ENCODE peak calls at places on chromosomes 2 and 18, in five cellular contexts. A is HEK293T; P is stimulated activated naive CD8-positive, alpha-beta T cell treated with anti-CD3 and anti-CD28 coated beads, Interleukin-15, amount 100 ng/mL, for 72 hours; V is AG08396; H is effector memory CD4-positive, alpha-beta T cell. D is an unnamed sample.

GRCh38 chr2:37630298-37630697 is 41.1 kb downstream of the CDC42EP3 start:
- DNase-seq in A (no peak), P (no peak), V (no peak), H (no peak), D (no peak)

GRCh38 chr2:23698733-23699391 is 228.1 kb downstream of the ATAD2B start:
- DNase-seq in A (no peak), P (no peak), V (peak), H (no peak), D (no peak)

GRCh38 chr18:2983296-2983695 is 29.6 kb downstream of the LPIN2 start:
- DNase-seq in A (no peak), P (no peak), V (no peak), H (no peak), D (no peak)

GRCh38 chr2:8761529-8762164 is 75.8 kb downstream of the KIDINS220 start:
- DNase-seq in A (peak), P (no peak), V (peak), H (no peak), D (peak)

GRCh38 chr2:169732583-169733358 is 861 bp upstream of the KLHL23 start:
- DNase-seq in A (no peak), P (no peak), V (no peak), H (no peak), D (no peak)

GRCh38 chr2:29325544-29325943 is 210.3 kb downstream of the CLIP4 start:
- DNase-seq in A (no peak), P (no peak), V (no peak), H (no peak), D (no peak)

GRCh38 chr18:32934201-32934600 is 161.4 kb upstream of the KLHL14 start:
- DNase-seq in A (no peak), P (no peak), V (no peak), H (no peak), D (no peak)

GRCh38 chr2:5549061-5549601 is 143.1 kb upstream of the SOX11 start:
- DNase-seq in A (no peak), P (no peak), V (no peak), H (no peak), D (peak)

GRCh38 chr2:30763151-30763660 is 44.0 kb downstream of the CAPN13 start:
- DNase-seq in A (no peak), P (no peak), V (no peak), H (no peak), D (no peak)

GRCh38 chr2:102033028-102033749 is 41.4 kb downstream of the IL1R2 start:
- DNase-seq in A (no peak), P (no peak), V (peak), H (no peak), D (no peak)

GRCh38 chr18:45449761-45450227 is 165.5 kb upstream of the SLC14A2 start:
- DNase-seq in A (no peak), P (no peak), V (peak), H (no peak), D (peak)

GRCh38 chr18:28637897-28638296 is 461.0 kb upstream of the CDH2 start:
- DNase-seq in A (no peak), P (no peak), V (no peak), H (no peak), D (no peak)

GRCh38 chr2:58805126-58805525 is 564.0 kb upstream of the FANCL start:
- DNase-seq in A (no peak), P (no peak), V (no peak), H (no peak), D (no peak)

GRCh38 chr2:232402518-232402917 is 4.1 kb upstream of the ALPG start:
- DNase-seq in A (no peak), P (no peak), V (no peak), H (no peak), D (no peak)

GRCh38 chr2:236939751-236940229 is 145.9 kb upstream of the COPS8 start:
- DNase-seq in A (no peak), P (no peak), V (no peak), H (no peak), D (no peak)

GRCh38 chr2:188303363-188304031 is 11.8 kb downstream of the GULP1 start:
- DNase-seq in A (no peak), P (no peak), V (peak), H (no peak), D (no peak)

GRCh38 chr18:1394426-1394825 is 489.8 kb downstream of the ADCYAP1 start:
- DNase-seq in A (no peak), P (no peak), V (no peak), H (no peak), D (no peak)

GRCh38 chr2:156017486-156017885 is 315.0 kb downstream of the NR4A2 start:
- DNase-seq in A (no peak), P (no peak), V (no peak), H (no peak), D (no peak)

GRCh38 chr2:24926602-24927252 is 6.7 kb upstream of the ADCY3 start:
- DNase-seq in A (no peak), P (peak), V (no peak), H (no peak), D (no peak)

GRCh38 chr2:10935953-10936942 is 24.5 kb downstream of the KCNF1 start:
- DNase-seq in A (peak), P (no peak), V (peak), H (no peak), D (peak)

GRCh38 chr2:174835797-174836255 is 71.6 kb upstream of the CHRNA1 start:
- DNase-seq in A (no peak), P (peak), V (peak), H (no peak), D (no peak)

GRCh38 chr2:127154985-127155650 is 48.2 kb upstream of the BIN1 start:
- DNase-seq in A (no peak), P (no peak), V (no peak), H (no peak), D (no peak)

GRCh38 chr2:232476045-232476444 is 11.6 kb downstream of the ECEL1 start:
- DNase-seq in A (no peak), P (no peak), V (no peak), H (no peak), D (no peak)

GRCh38 chr2:232365621-232366321 is 12.8 kb upstream of the ALPP start:
- DNase-seq in A (peak), P (no peak), V (peak), H (no peak), D (peak)

GRCh38 chr2:181738074-181738473 is 57.8 kb upstream of the NEUROD1 start:
- DNase-seq in A (no peak), P (no peak), V (no peak), H (no peak), D (no peak)

GRCh38 chr18:76348267-76349066 is 146.6 kb downstream of the ZNF516 start:
- DNase-seq in A (no peak), P (no peak), V (no peak), H (no peak), D (peak)

GRCh38 chr18:9335255-9336045 is 877 bp downstream of the TWSG1 start:
- DNase-seq in A (no peak), P (no peak), V (peak), H (no peak), D (no peak)